ENCODE peak calls at places on chromosomes 13 and 19, in ten cellular contexts. S is T-cell, Q is Peyer's patch, B is lung, T is HL-60, C is BJ, O is dorsolateral prefrontal cortex, P is testis, J is uterus, K is nucleus accumbens. I is an unnamed sample.

GRCh38 chr19:20661150-20661819 is at the start of gene ZNF626:
- DNase-seq in Q (peak), T (no peak), P (peak), O (peak), B (peak), C (peak), J (peak), K (peak), S (peak), I (peak)

GRCh38 chr13:113963376-113963775 is 10.5 kb downstream of the C13orf46 start:
- DNase-seq in S (no peak), C (no peak), J (no peak), B (no peak), T (no peak), K (no peak), O (no peak), Q (no peak), P (no peak), I (no peak)

GRCh38 chr13:33743438-33744368 is 74.2 kb upstream of the RFC3 start:
- DNase-seq in Q (no peak), C (no peak), T (peak), S (no peak), K (no peak), P (no peak), B (no peak), J (no peak), O (no peak), I (no peak)

GRCh38 chr19:56076413-56076998 is 44.6 kb downstream of the ZNF787 start:
- DNase-seq in O (peak), Q (peak), C (no peak), J (peak), K (peak), S (no peak), P (peak), T (peak), B (peak), I (peak)

GRCh38 chr13:104759069-104759468 is 1692.9 kb upstream of the SLC10A2 start:
- DNase-seq in J (no peak), T (no peak), S (no peak), K (no peak), O (no peak), B (no peak), P (no peak), C (no peak), Q (no peak), I (no peak)

GRCh38 chr19:48724796-48725753 is 5.5 kb upstream of the MAMSTR start:
- DNase-seq in Q (no peak), T (peak), P (peak), B (no peak), C (peak), J (peak), S (no peak), O (peak), K (peak), I (no peak)

GRCh38 chr13:98687319-98687718 is 65.2 kb downstream of the SLC15A1 start:
- DNase-seq in O (no peak), C (no peak), P (no peak), B (no peak), Q (no peak), S (no peak), J (no peak), T (no peak), K (no peak), I (no peak)

GRCh38 chr13:109135018-109135417 is 505.6 kb downstream of the MYO16 start:
- DNase-seq in O (no peak), J (no peak), B (no peak), S (no peak), T (no peak), C (no peak), K (no peak), P (no peak), Q (no peak), I (no peak)

GRCh38 chr13:59770451-59770850 is 393.3 kb downstream of the DIAPH3 start:
- DNase-seq in C (no peak), B (no peak), J (no peak), S (no peak), T (no peak), K (no peak), Q (no peak), P (no peak), O (no peak), I (no peak)